ENCODE peak calls at places on chromosomes 4 and X, in four cellular contexts. B, T, X and Q are unnamed samples.

GRCh38 chr4:8333726-8334460 is 64.3 kb downstream of the HTRA3 start:
- DNase-seq in T (no peak), B (no peak), X (peak; percentile 37), Q (peak; percentile 48)

GRCh38 chr4:69025191-69025998 is 70.9 kb upstream of the UGT2B7 start:
- DNase-seq in T (peak; percentile 46), B (no peak), X (no peak), Q (no peak)

GRCh38 chrX:23668335-23668734 is 1.0 kb downstream of the PRDX4 start:
- DNase-seq in B (peak; percentile 9), T (no peak), X (no peak), Q (no peak)

GRCh38 chr4:31351695-31352094 is 631.5 kb downstream of the PCDH7 start:
- DNase-seq in T (no peak), B (no peak), X (no peak), Q (no peak)

GRCh38 chr4:7190668-7191545 is 1.4 kb upstream of the SORCS2 start:
- DNase-seq in T (no peak), B (no peak), X (peak; percentile 55), Q (peak; percentile 76)

GRCh38 chrX:124863303-124863702 is 456.4 kb upstream of the TEX13C start:
- DNase-seq in X (no peak), T (no peak), B (no peak), Q (no peak)

GRCh38 chr4:144831971-144832370 is 186.0 kb downstream of the HHIP start:
- DNase-seq in B (no peak), X (no peak), T (no peak), Q (no peak)

GRCh38 chrX:44306336-44306735 is 37.1 kb downstream of the EFHC2 start:
- DNase-seq in X (no peak), B (peak; percentile 4), T (no peak), Q (peak; percentile 24)

GRCh38 chr4:76881375-76881774 is 16.6 kb downstream of the SOWAHB start:
- DNase-seq in X (no peak), T (no peak), B (no peak), Q (no peak)

GRCh38 chr4:140090215-140090731 is 63.7 kb downstream of the MAML3 start:
- DNase-seq in T (no peak), B (no peak), X (no peak), Q (no peak)

GRCh38 chr4:25580633-25581467 is 74.8 kb upstream of the SLC34A2 start:
- DNase-seq in B (no peak), T (no peak), X (no peak), Q (no peak)

GRCh38 chr4:151766691-151767090 is 5.9 kb upstream of the GATB start:
- DNase-seq in X (no peak), T (no peak), B (no peak), Q (no peak)

GRCh38 chrX:24550166-24550565 is 85.1 kb downstream of the PDK3 start:
- DNase-seq in B (peak; percentile 5), T (no peak), X (no peak), Q (no peak)

GRCh38 chr4:184343400-184344177 is 125.9 kb upstream of the ENPP6 start:
- DNase-seq in X (peak; percentile 84), T (peak; percentile 85), B (peak; percentile 89), Q (peak; percentile 92)

GRCh38 chr4:52250124-52250523 is 199.0 kb downstream of the SPATA18 start:
- DNase-seq in X (peak; percentile 82), T (no peak), B (peak; percentile 20), Q (no peak)

GRCh38 chr4:71520850-71521249 is 182.0 kb downstream of the SLC4A4 start:
- DNase-seq in X (no peak), B (no peak), T (no peak), Q (no peak)

GRCh38 chr4:71524746-71525145 is 185.9 kb downstream of the SLC4A4 start:
- DNase-seq in T (no peak), X (no peak), B (no peak), Q (no peak)

GRCh38 chr4:71532407-71532806 is 193.6 kb downstream of the SLC4A4 start:
- DNase-seq in X (no peak), B (no peak), T (no peak), Q (no peak)

DNA sequence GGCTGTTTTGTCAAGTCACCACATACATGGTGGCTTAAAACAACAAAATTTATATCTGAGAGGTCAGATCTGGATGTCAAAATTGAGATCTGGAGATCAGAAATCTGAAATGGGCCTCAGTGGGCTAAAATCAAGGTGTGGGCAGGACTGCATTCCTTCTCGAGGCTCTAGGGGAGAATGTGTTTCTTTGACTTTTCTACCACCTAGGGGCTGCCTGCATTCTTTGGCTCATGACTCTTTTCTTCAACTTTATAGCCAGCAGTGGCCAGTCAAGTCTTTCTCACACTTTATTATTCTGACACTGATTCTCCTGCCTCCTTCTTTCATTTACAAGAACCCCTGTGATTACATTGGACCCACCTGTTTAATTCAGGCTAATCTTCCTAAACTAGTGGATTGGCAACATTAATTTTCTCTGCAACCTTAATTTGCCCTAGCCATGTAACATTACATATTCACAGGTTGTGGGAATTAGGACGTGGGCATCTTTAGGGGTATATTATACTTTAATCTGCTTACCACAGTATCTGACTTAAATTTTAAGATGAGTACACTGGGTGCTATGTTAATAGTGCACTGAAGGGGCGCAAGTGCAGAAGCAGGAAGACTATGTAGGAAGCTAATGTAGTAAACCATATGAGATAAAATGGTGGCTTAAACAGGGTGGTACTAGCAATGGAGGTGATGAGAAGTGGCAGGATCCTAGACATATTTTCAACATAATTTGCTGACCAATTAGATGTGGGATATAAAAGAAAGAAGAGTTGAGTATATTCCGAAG is 188.0 kb downstream of the SLC4A4 start:
- DNase-seq in X (no peak), B (no peak), T (no peak), Q (no peak)
- TF ChIP-seq CTCF in X (no peak), B (no peak), T (no peak), Q (no peak)

DNA sequence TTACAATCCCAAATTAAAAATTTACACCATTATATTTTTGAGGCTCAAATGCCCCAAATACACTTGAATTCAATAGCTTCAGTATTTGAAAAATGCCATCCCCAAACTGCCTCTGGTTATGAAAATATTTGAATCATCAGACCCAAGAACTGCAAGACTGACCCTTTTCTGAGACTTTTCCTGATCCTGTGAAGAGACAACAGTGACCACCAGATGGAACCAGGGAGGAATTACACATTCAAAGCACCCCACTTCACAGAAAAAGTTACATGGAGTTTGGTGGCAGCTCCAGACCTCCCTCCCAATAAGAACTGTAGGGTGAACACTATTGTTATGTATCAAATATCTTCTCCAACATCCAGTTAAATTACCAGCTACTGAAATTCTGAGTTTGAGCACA is 44.0 kb upstream of the SCD5 start:
- DNase-seq in T (no peak), B (peak; percentile 40), X (no peak), Q (no peak)
- TF ChIP-seq CTCF in T (peak; percentile 41), B (peak; percentile 39), X (no peak), Q (no peak)

DNA sequence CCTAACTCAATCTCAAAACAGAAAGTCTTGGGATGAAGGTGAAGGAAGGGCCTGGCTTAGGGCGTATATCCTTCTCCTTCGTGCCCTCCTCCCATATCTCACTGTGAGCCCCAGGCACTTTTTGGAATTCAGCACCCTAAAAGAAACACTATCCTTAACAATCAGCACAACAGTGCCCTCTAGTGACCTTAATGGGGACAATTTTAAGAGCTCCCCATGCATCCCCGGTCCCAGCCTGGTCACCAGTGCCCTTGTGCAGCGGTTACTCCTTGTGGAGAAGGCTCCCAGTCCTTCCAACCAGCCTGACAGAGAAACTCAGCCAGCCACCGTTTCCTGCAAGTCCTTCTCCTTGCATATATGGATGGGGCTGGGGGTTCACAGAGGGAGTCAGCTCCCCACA is 4.2 kb downstream of the PAK3 start:
- DNase-seq in B (peak; percentile 53), X (no peak), T (peak; percentile 77), Q (peak; percentile 88)
- TF ChIP-seq CTCF in B (peak; percentile 30), X (peak; percentile 24), T (peak; percentile 41), Q (no peak)

GRCh38 chr4:94000559-94000958 is 172.0 kb downstream of the ATOH1 start:
- DNase-seq in T (no peak), B (no peak), X (no peak), Q (no peak)
- TF ChIP-seq CTCF in T (no peak), B (no peak), X (no peak), Q (no peak)